ENCODE peak calls at places on chromosomes 1 and 21, in eight cellular contexts. One of them, this sample, is unnamed.

GRCh38 chr21:39334611-39335010 is 14.3 kb downstream of the HMGN1 start:
- DNase-seq in fibroblast of mammary gland: no peak
- DNase-seq in A172: no peak
- DNase-seq in T follicular helper cell: no peak
- DNase-seq in epithelial cell of prostate: no peak
- DNase-seq in activated CD4-positive, alpha-beta T cell treated with anti-CD3 and anti-CD28 coated beads for 48 hours: no peak
- DNase-seq in Caco-2: no peak
- DNase-seq in NCI-H510A: no peak
- DNase-seq in this sample: no peak

GRCh38 chr1:228765543-228765942 is 30.3 kb downstream of the RHOU start:
- DNase-seq in NCI-H510A: no peak
- DNase-seq in A172: no peak
- DNase-seq in T follicular helper cell: no peak
- DNase-seq in fibroblast of mammary gland: no peak
- DNase-seq in Caco-2: no peak
- DNase-seq in epithelial cell of prostate: no peak
- DNase-seq in activated CD4-positive, alpha-beta T cell treated with anti-CD3 and anti-CD28 coated beads for 48 hours: peak
- DNase-seq in this sample: no peak

GRCh38 chr21:27365394-27365793 is 398.5 kb upstream of the ADAMTS5 start:
- DNase-seq in epithelial cell of prostate: peak
- DNase-seq in fibroblast of mammary gland: peak
- DNase-seq in NCI-H510A: no peak
- DNase-seq in T follicular helper cell: no peak
- DNase-seq in A172: peak
- DNase-seq in activated CD4-positive, alpha-beta T cell treated with anti-CD3 and anti-CD28 coated beads for 48 hours: no peak
- DNase-seq in Caco-2: no peak
- DNase-seq in this sample: no peak

GRCh38 chr21:45152265-45152746 is 77.9 kb downstream of the ADARB1 start:
- DNase-seq in Caco-2: no peak
- DNase-seq in epithelial cell of prostate: no peak
- DNase-seq in activated CD4-positive, alpha-beta T cell treated with anti-CD3 and anti-CD28 coated beads for 48 hours: peak
- DNase-seq in fibroblast of mammary gland: no peak
- DNase-seq in A172: no peak
- DNase-seq in T follicular helper cell: peak
- DNase-seq in NCI-H510A: no peak
- DNase-seq in this sample: peak

GRCh38 chr1:108071601-108072000 is 106.6 kb upstream of the VAV3 start:
- DNase-seq in A172: no peak
- DNase-seq in fibroblast of mammary gland: no peak
- DNase-seq in epithelial cell of prostate: no peak
- DNase-seq in Caco-2: no peak
- DNase-seq in activated CD4-positive, alpha-beta T cell treated with anti-CD3 and anti-CD28 coated beads for 48 hours: no peak
- DNase-seq in T follicular helper cell: no peak
- DNase-seq in NCI-H510A: no peak
- DNase-seq in this sample: no peak

GRCh38 chr1:204417231-204417997 is 5.8 kb upstream of the PPP1R15B start:
- DNase-seq in activated CD4-positive, alpha-beta T cell treated with anti-CD3 and anti-CD28 coated beads for 48 hours: peak
- DNase-seq in NCI-H510A: no peak
- DNase-seq in epithelial cell of prostate: peak
- DNase-seq in A172: peak
- DNase-seq in fibroblast of mammary gland: peak
- DNase-seq in T follicular helper cell: no peak
- DNase-seq in Caco-2: peak
- DNase-seq in this sample: no peak

GRCh38 chr1:181086926-181087325 is 1.6 kb upstream of the IER5 start:
- DNase-seq in epithelial cell of prostate: no peak
- DNase-seq in T follicular helper cell: no peak
- DNase-seq in activated CD4-positive, alpha-beta T cell treated with anti-CD3 and anti-CD28 coated beads for 48 hours: no peak
- DNase-seq in fibroblast of mammary gland: peak
- DNase-seq in Caco-2: no peak
- DNase-seq in A172: peak
- DNase-seq in NCI-H510A: no peak
- DNase-seq in this sample: no peak

GRCh38 chr1:224554620-224555259 is 61.4 kb upstream of the CNIH3 start:
- DNase-seq in epithelial cell of prostate: no peak
- DNase-seq in fibroblast of mammary gland: no peak
- DNase-seq in Caco-2: no peak
- DNase-seq in activated CD4-positive, alpha-beta T cell treated with anti-CD3 and anti-CD28 coated beads for 48 hours: no peak
- DNase-seq in A172: no peak
- DNase-seq in NCI-H510A: no peak
- DNase-seq in T follicular helper cell: no peak
- DNase-seq in this sample: no peak

GRCh38 chr1:68087184-68087583 is 36.8 kb upstream of the DIRAS3 start:
- DNase-seq in epithelial cell of prostate: no peak
- DNase-seq in activated CD4-positive, alpha-beta T cell treated with anti-CD3 and anti-CD28 coated beads for 48 hours: no peak
- DNase-seq in Caco-2: no peak
- DNase-seq in NCI-H510A: no peak
- DNase-seq in T follicular helper cell: no peak
- DNase-seq in A172: no peak
- DNase-seq in fibroblast of mammary gland: peak
- DNase-seq in this sample: no peak